ENCODE peak calls at places on chromosome 10, in four cellular contexts. One of them, this sample, is unnamed.

GRCh38 chr10:110340821-110341220 is 36.1 kb upstream of the SMNDC1 start:
- DNase-seq in left ventricle myocardium inferior: no peak
- DNase-seq in heart left ventricle: no peak
- DNase-seq in tibial nerve: no peak
- DNase-seq in this sample: no peak

GRCh38 chr10:117597216-117597615 is 54.7 kb downstream of the EMX2 start:
- DNase-seq in left ventricle myocardium inferior: no peak
- DNase-seq in heart left ventricle: no peak
- DNase-seq in tibial nerve: no peak
- DNase-seq in this sample: no peak

GRCh38 chr10:26367771-26368170 is 70.4 kb upstream of the APBB1IP start:
- DNase-seq in left ventricle myocardium inferior: no peak
- DNase-seq in heart left ventricle: no peak
- DNase-seq in tibial nerve: no peak
- DNase-seq in this sample: peak; percentile 59

GRCh38 chr10:119419931-119420330 is 122.6 kb downstream of the RGS10 start:
- DNase-seq in left ventricle myocardium inferior: no peak
- DNase-seq in heart left ventricle: no peak
- DNase-seq in tibial nerve: no peak
- DNase-seq in this sample: no peak

GRCh38 chr10:63388421-63389031 is 77.3 kb downstream of the JMJD1C start:
- DNase-seq in left ventricle myocardium inferior: no peak
- DNase-seq in heart left ventricle: no peak
- DNase-seq in tibial nerve: no peak
- DNase-seq in this sample: no peak

GRCh38 chr10:77408259-77408658 is 229.3 kb downstream of the KCNMA1 start:
- DNase-seq in left ventricle myocardium inferior: no peak
- DNase-seq in heart left ventricle: no peak
- DNase-seq in tibial nerve: no peak
- DNase-seq in this sample: no peak

GRCh38 chr10:30027057-30028005 is 32.1 kb downstream of the JCAD start:
- DNase-seq in left ventricle myocardium inferior: peak; percentile 38
- DNase-seq in heart left ventricle: peak; percentile 63
- DNase-seq in tibial nerve: no peak
- DNase-seq in this sample: no peak

GRCh38 chr10:79354615-79355014 is 7.3 kb downstream of the PPIF start:
- DNase-seq in left ventricle myocardium inferior: no peak
- DNase-seq in heart left ventricle: no peak
- DNase-seq in tibial nerve: no peak
- DNase-seq in this sample: no peak

GRCh38 chr10:90167174-90168064 is 466.0 kb downstream of the KIF20B start:
- DNase-seq in left ventricle myocardium inferior: no peak
- DNase-seq in heart left ventricle: no peak
- DNase-seq in tibial nerve: no peak
- DNase-seq in this sample: peak; percentile 37

GRCh38 chr10:103441611-103442010 is 10.6 kb downstream of the CALHM2 start:
- DNase-seq in left ventricle myocardium inferior: no peak
- DNase-seq in heart left ventricle: no peak
- DNase-seq in tibial nerve: no peak
- DNase-seq in this sample: no peak

GRCh38 chr10:23694446-23694920 is 255.6 kb downstream of the OTUD1 start:
- DNase-seq in left ventricle myocardium inferior: no peak
- DNase-seq in heart left ventricle: no peak
- DNase-seq in tibial nerve: no peak
- DNase-seq in this sample: no peak

GRCh38 chr10:96043157-96043894 is at the start of gene CCNJ:
- DNase-seq in left ventricle myocardium inferior: peak; percentile 89
- DNase-seq in heart left ventricle: peak; percentile 93
- DNase-seq in tibial nerve: peak; percentile 77
- DNase-seq in this sample: peak; percentile 98

GRCh38 chr10:80473692-80474596 is 19.8 kb downstream of the TSPAN14 start:
- DNase-seq in left ventricle myocardium inferior: no peak
- DNase-seq in heart left ventricle: no peak
- DNase-seq in tibial nerve: no peak
- DNase-seq in this sample: peak; percentile 83

GRCh38 chr10:126115021-126115610 is 218.8 kb downstream of the FANK1 start:
- DNase-seq in left ventricle myocardium inferior: no peak
- DNase-seq in heart left ventricle: no peak
- DNase-seq in tibial nerve: no peak
- DNase-seq in this sample: no peak

GRCh38 chr10:102869290-102870198 is at the start of gene AS3MT:
- DNase-seq in left ventricle myocardium inferior: peak; percentile 31
- DNase-seq in heart left ventricle: peak; percentile 48
- DNase-seq in tibial nerve: no peak
- DNase-seq in this sample: peak; percentile 25

GRCh38 chr10:28089467-28089866 is 90.6 kb upstream of the ODAD2 start:
- DNase-seq in left ventricle myocardium inferior: no peak
- DNase-seq in heart left ventricle: no peak
- DNase-seq in tibial nerve: no peak
- DNase-seq in this sample: peak; percentile 72

GRCh38 chr10:90435296-90435695 is 422.5 kb downstream of the HTR7 start:
- DNase-seq in left ventricle myocardium inferior: no peak
- DNase-seq in heart left ventricle: no peak
- DNase-seq in tibial nerve: no peak
- DNase-seq in this sample: no peak

GRCh38 chr10:67790534-67791408 is 47.2 kb downstream of the DNAJC12 start:
- DNase-seq in left ventricle myocardium inferior: no peak
- DNase-seq in heart left ventricle: no peak
- DNase-seq in tibial nerve: no peak
- DNase-seq in this sample: peak; percentile 18

GRCh38 chr10:50326757-50327701 is 75.7 kb upstream of the ASAH2 start:
- DNase-seq in left ventricle myocardium inferior: peak; percentile 26
- DNase-seq in heart left ventricle: peak; percentile 65
- DNase-seq in tibial nerve: no peak
- DNase-seq in this sample: peak; percentile 63

GRCh38 chr10:8102708-8103401 is 48.4 kb downstream of the GATA3 start:
- DNase-seq in left ventricle myocardium inferior: no peak
- DNase-seq in heart left ventricle: no peak
- DNase-seq in tibial nerve: no peak
- DNase-seq in this sample: no peak

GRCh38 chr10:116669832-116670644 is 49.3 kb downstream of the PNLIPRP2 start:
- DNase-seq in left ventricle myocardium inferior: no peak
- DNase-seq in heart left ventricle: no peak
- DNase-seq in tibial nerve: no peak
- DNase-seq in this sample: peak; percentile 23

GRCh38 chr10:35194906-35195305 is 68.3 kb downstream of the CREM start:
- DNase-seq in left ventricle myocardium inferior: no peak
- DNase-seq in heart left ventricle: no peak
- DNase-seq in tibial nerve: no peak
- DNase-seq in this sample: no peak

GRCh38 chr10:89959433-89960110 is 258.2 kb downstream of the KIF20B start:
- DNase-seq in left ventricle myocardium inferior: no peak
- DNase-seq in heart left ventricle: no peak
- DNase-seq in tibial nerve: no peak
- DNase-seq in this sample: peak; percentile 21

GRCh38 chr10:9545073-9545472 is 1472.6 kb upstream of the CELF2 start:
- DNase-seq in left ventricle myocardium inferior: no peak
- DNase-seq in heart left ventricle: no peak
- DNase-seq in tibial nerve: no peak
- DNase-seq in this sample: no peak

GRCh38 chr10:32446701-32447406 is 914 bp downstream of the CCDC7 start:
- DNase-seq in left ventricle myocardium inferior: no peak
- DNase-seq in heart left ventricle: no peak
- DNase-seq in tibial nerve: no peak
- DNase-seq in this sample: no peak

GRCh38 chr10:5490698-5491464 is 8.5 kb downstream of the CALML5 start:
- DNase-seq in left ventricle myocardium inferior: no peak
- DNase-seq in heart left ventricle: no peak
- DNase-seq in tibial nerve: no peak
- DNase-seq in this sample: no peak

GRCh38 chr10:43373461-43373860 is 2.0 kb downstream of the FXYD4 start:
- DNase-seq in left ventricle myocardium inferior: no peak
- DNase-seq in heart left ventricle: no peak
- DNase-seq in tibial nerve: no peak
- DNase-seq in this sample: no peak

GRCh38 chr10:4359003-4359402 is 467.0 kb upstream of the AKR1E2 start:
- DNase-seq in left ventricle myocardium inferior: no peak
- DNase-seq in heart left ventricle: no peak
- DNase-seq in tibial nerve: no peak
- DNase-seq in this sample: no peak

GRCh38 chr10:78755877-78756455 is 312.8 kb upstream of the ZMIZ1 start:
- DNase-seq in left ventricle myocardium inferior: no peak
- DNase-seq in heart left ventricle: no peak
- DNase-seq in tibial nerve: no peak
- DNase-seq in this sample: no peak

GRCh38 chr10:122521011-122521410 is 39.5 kb upstream of the DMBT1 start:
- DNase-seq in left ventricle myocardium inferior: no peak
- DNase-seq in heart left ventricle: no peak
- DNase-seq in tibial nerve: no peak
- DNase-seq in this sample: no peak

GRCh38 chr10:22437620-22438588 is 92.6 kb downstream of the SPAG6 start:
- DNase-seq in left ventricle myocardium inferior: no peak
- DNase-seq in heart left ventricle: no peak
- DNase-seq in tibial nerve: no peak
- DNase-seq in this sample: peak; percentile 14

GRCh38 chr10:91598211-91598981 is 34.5 kb downstream of the PPP1R3C start:
- DNase-seq in left ventricle myocardium inferior: no peak
- DNase-seq in heart left ventricle: no peak
- DNase-seq in tibial nerve: no peak
- DNase-seq in this sample: peak; percentile 93

DNA sequence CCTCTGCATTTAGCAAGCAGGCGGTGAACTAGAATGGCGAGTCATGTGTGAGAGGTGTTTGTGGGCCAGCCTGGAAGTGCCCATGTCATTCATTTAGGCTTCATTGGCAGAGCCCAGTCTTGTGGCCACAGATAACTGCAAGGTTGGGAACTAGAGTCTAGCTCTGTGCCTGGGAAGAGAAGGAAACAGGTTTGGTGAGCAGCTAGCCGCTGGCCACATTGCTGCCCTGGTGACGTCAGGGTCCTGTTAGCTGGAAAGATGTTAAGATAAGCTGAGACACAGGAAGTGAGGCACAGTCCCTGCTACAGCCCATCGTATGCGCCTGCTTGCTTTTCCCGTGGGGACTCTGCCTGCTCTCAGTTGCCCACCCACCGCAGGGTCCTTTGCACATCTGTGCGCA is 185.5 kb downstream of the CAMK1D start:
- DNase-seq in left ventricle myocardium inferior: no peak
- DNase-seq in heart left ventricle: no peak
- DNase-seq in tibial nerve: no peak
- DNase-seq in this sample: no peak
- TF ChIP-seq CTCF in left ventricle myocardium inferior: no peak
- TF ChIP-seq CTCF in heart left ventricle: no peak
- TF ChIP-seq CTCF in tibial nerve: no peak
- TF ChIP-seq CTCF in this sample: no peak

GRCh38 chr10:100448977-100449376 is 13.8 kb upstream of the WNT8B start:
- DNase-seq in left ventricle myocardium inferior: no peak
- DNase-seq in heart left ventricle: no peak
- DNase-seq in tibial nerve: no peak
- DNase-seq in this sample: no peak

GRCh38 chr10:100442548-100442947 is 20.3 kb upstream of the WNT8B start:
- DNase-seq in left ventricle myocardium inferior: no peak
- DNase-seq in heart left ventricle: no peak
- DNase-seq in tibial nerve: no peak
- DNase-seq in this sample: no peak

GRCh38 chr10:100447648-100448047 is 15.2 kb upstream of the WNT8B start:
- DNase-seq in left ventricle myocardium inferior: no peak
- DNase-seq in heart left ventricle: no peak
- DNase-seq in tibial nerve: no peak
- DNase-seq in this sample: no peak

DNA sequence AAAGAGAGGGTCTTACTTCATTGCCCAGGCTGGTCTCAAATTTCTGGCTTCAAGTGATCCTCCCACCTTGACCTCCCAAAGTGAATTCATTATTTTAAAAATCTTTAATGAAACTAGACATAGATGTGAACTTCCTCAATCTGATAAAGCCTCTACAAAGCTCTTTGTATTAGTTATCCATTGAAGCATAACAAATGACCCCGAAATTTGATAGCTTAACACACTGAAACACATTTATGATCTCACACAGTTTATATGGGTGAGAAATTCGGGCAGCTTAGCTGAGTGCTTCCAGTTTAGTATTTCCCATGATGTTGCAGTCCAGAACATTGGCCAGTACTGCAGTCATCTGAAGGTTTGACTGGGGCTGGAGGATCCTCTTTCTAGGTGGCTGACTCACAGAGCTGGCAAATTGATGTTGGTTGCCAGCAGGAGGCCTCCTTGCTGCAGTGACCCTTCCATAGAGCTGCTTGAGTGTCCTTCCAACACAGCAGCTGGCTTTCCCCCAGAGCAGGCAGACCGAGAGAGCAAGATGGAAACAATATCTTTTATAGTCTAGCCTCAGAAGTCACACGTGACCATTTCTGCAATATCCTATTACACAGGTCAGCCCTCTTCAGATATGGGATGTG is 16.6 kb upstream of the WNT8B start:
- DNase-seq in left ventricle myocardium inferior: no peak
- DNase-seq in heart left ventricle: no peak
- DNase-seq in tibial nerve: no peak
- DNase-seq in this sample: no peak
- TF ChIP-seq CTCF in left ventricle myocardium inferior: no peak
- TF ChIP-seq CTCF in heart left ventricle: no peak
- TF ChIP-seq CTCF in tibial nerve: no peak
- TF ChIP-seq CTCF in this sample: no peak

DNA sequence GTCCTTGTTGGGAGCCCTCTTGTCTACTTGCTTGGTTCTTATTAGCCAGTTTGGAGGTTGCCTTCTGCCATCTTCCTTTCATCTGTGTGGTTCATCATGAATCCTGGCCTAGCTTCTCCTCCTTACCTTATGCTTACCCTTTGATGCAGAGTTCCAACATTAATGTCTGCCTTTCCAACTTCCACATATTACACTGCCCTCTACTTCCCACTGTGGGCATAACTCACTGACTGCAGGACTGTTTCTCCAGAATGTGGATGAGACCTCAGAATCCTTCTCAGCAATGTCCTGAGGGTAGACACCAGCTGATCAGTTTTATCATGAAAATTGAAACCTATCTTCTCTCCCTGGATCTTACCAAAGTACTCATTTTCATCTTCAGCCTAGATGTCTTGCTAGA is 491.0 kb downstream of the LRMDA start:
- DNase-seq in left ventricle myocardium inferior: no peak
- DNase-seq in heart left ventricle: no peak
- DNase-seq in tibial nerve: no peak
- DNase-seq in this sample: no peak
- TF ChIP-seq CTCF in left ventricle myocardium inferior: peak; percentile 40
- TF ChIP-seq CTCF in heart left ventricle: no peak
- TF ChIP-seq CTCF in tibial nerve: no peak
- TF ChIP-seq CTCF in this sample: no peak

GRCh38 chr10:125102821-125103220 is 57.5 kb downstream of the CTBP2 start:
- DNase-seq in left ventricle myocardium inferior: no peak
- DNase-seq in heart left ventricle: no peak
- DNase-seq in tibial nerve: no peak
- DNase-seq in this sample: peak; percentile 23
- TF ChIP-seq CTCF in left ventricle myocardium inferior: no peak
- TF ChIP-seq CTCF in heart left ventricle: no peak
- TF ChIP-seq CTCF in tibial nerve: no peak
- TF ChIP-seq CTCF in this sample: no peak

GRCh38 chr10:133008736-133009135 is 66.4 kb upstream of the CFAP46 start:
- DNase-seq in left ventricle myocardium inferior: no peak
- DNase-seq in heart left ventricle: no peak
- DNase-seq in tibial nerve: no peak
- DNase-seq in this sample: no peak
- TF ChIP-seq CTCF in left ventricle myocardium inferior: no peak
- TF ChIP-seq CTCF in heart left ventricle: no peak
- TF ChIP-seq CTCF in tibial nerve: no peak
- TF ChIP-seq CTCF in this sample: no peak

This sample was measured in RWPE1.